ENCODE peak calls at places on chromosome 13, in eight cellular contexts. H, Q, Z, K, E, B, X and C are unnamed samples. For H3K4me1, the result is how much of the 10 kb centered on the place peaks cover.

GRCh38 chr13:26051231-26052135 is at the start of gene SHISA2:
- DNase-seq in H (peak), E (no peak), X (no peak), K (no peak), B (peak), Z (no peak), Q (no peak), C (peak)

GRCh38 chr13:106028916-106029315 is 506.5 kb downstream of the EFNB2 start:
- DNase-seq in E (no peak), Q (no peak), K (no peak), X (no peak), Z (no peak), B (no peak), H (no peak), C (no peak)

GRCh38 chr13:19781526-19781925 is 1.2 kb downstream of the PSPC1 start:
- DNase-seq in Q (no peak), E (no peak), Z (no peak), X (no peak), H (no peak), K (peak), B (no peak), C (peak)

GRCh38 chr13:98942997-98943396 is 34.9 kb downstream of the DOCK9 start:
- DNase-seq in K (no peak), X (no peak), Q (no peak), B (no peak), E (no peak), H (no peak), Z (no peak), C (no peak)

GRCh38 chr13:99307247-99307646 is at the start of gene GPR183:
- DNase-seq in K (no peak), E (no peak), B (no peak), Q (no peak), Z (no peak), H (no peak), X (no peak), C (no peak)

GRCh38 chr13:45055198-45055901 is 65.0 kb upstream of the GTF2F2 start:
- DNase-seq in Z (no peak), H (no peak), B (no peak), K (no peak), E (no peak), X (no peak), Q (peak), C (peak)

GRCh38 chr13:101941095-101941777 is 460.6 kb downstream of the FGF14 start:
- DNase-seq in B (no peak), H (no peak), X (no peak), K (no peak), Z (no peak), E (no peak), Q (peak), C (no peak)

GRCh38 chr13:105914637-105915036 is 620.8 kb downstream of the EFNB2 start:
- DNase-seq in K (no peak), B (no peak), E (no peak), H (no peak), Z (no peak), X (no peak), Q (no peak), C (peak)

GRCh38 chr13:42064259-42064658 is 15.8 kb downstream of the DGKH start:
- DNase-seq in K (no peak), E (no peak), Z (no peak), H (no peak), X (no peak), B (no peak), Q (no peak), C (peak)

GRCh38 chr13:46831588-46832194 is 34.7 kb upstream of the ESD start:
- DNase-seq in Q (no peak), B (no peak), E (no peak), H (no peak), Z (no peak), K (no peak), X (no peak), C (no peak)

GRCh38 chr13:39350461-39350881 is 252.5 kb downstream of the LHFPL6 start:
- DNase-seq in Q (no peak), X (no peak), Z (no peak), H (peak), B (no peak), K (no peak), E (no peak), C (peak)

GRCh38 chr13:98821372-98822237 is 69.1 kb upstream of the SLC15A1 start:
- DNase-seq in Q (no peak), B (no peak), K (peak), Z (no peak), H (no peak), X (no peak), E (no peak), C (no peak)

GRCh38 chr13:86051134-86052103 is 252.2 kb upstream of the SLITRK6 start:
- DNase-seq in E (no peak), H (no peak), Q (peak), Z (no peak), K (no peak), X (no peak), B (no peak), C (no peak)

GRCh38 chr13:39888865-39889810 is 233.7 kb downstream of the COG6 start:
- DNase-seq in X (no peak), E (no peak), Q (peak), B (no peak), Z (no peak), K (no peak), H (no peak), C (peak)

GRCh38 chr13:59960683-59961082 is 203.0 kb downstream of the DIAPH3 start:
- DNase-seq in K (no peak), E (no peak), Q (no peak), H (no peak), B (no peak), Z (no peak), X (no peak), C (no peak)

GRCh38 chr13:49530452-49530851 is 34.7 kb downstream of the PHF11 start:
- DNase-seq in X (no peak), K (no peak), Q (no peak), Z (no peak), B (no peak), E (no peak), H (no peak), C (no peak)

GRCh38 chr13:79614519-79614918 is 133.6 kb downstream of the NDFIP2 start:
- DNase-seq in B (no peak), X (no peak), K (no peak), Z (no peak), E (no peak), H (no peak), Q (no peak), C (no peak)

GRCh38 chr13:45861352-45861751 is 9.8 kb upstream of the SIAH3 start:
- DNase-seq in Q (no peak), H (no peak), Z (no peak), B (no peak), E (no peak), X (no peak), K (no peak), C (peak)

GRCh38 chr13:99465454-99465853 is 35.8 kb upstream of the TM9SF2 start:
- DNase-seq in Z (no peak), H (no peak), K (no peak), X (no peak), E (no peak), B (no peak), Q (no peak), C (no peak)

GRCh38 chr13:45521292-45521691 is 56.6 kb downstream of the COG3 start:
- DNase-seq in Z (no peak), Q (no peak), H (no peak), E (no peak), B (no peak), K (peak), X (no peak), C (no peak)

GRCh38 chr13:36567485-36567884 is 106.3 kb upstream of the SERTM1 start:
- DNase-seq in Z (no peak), E (no peak), Q (no peak), X (no peak), B (no peak), H (no peak), K (no peak), C (no peak)

GRCh38 chr13:100544866-100545683 is 43.5 kb downstream of the GGACT start:
- DNase-seq in H (peak), X (no peak), K (no peak), Q (no peak), B (peak), Z (no peak), E (no peak), C (peak)

GRCh38 chr13:100987993-100988392 is 313.4 kb upstream of the TMTC4 start:
- DNase-seq in B (no peak), Z (no peak), X (no peak), Q (no peak), K (no peak), H (no peak), E (no peak), C (peak)

GRCh38 chr13:48448963-48449614 is 36.2 kb upstream of the LPAR6 start:
- DNase-seq in X (no peak), Q (no peak), K (no peak), E (no peak), H (no peak), B (no peak), Z (no peak), C (no peak)

GRCh38 chr13:85828094-85828684 is 29.0 kb upstream of the SLITRK6 start:
- DNase-seq in E (no peak), Q (no peak), B (no peak), K (no peak), H (no peak), Z (no peak), X (no peak), C (no peak)

GRCh38 chr13:36736119-36736726 is 62.4 kb downstream of the SERTM1 start:
- DNase-seq in X (no peak), H (no peak), B (no peak), Z (peak), E (peak), K (no peak), Q (no peak), C (peak)

GRCh38 chr13:44088911-44089851 is 209.5 kb downstream of the LACC1 start:
- DNase-seq in E (no peak), B (no peak), K (no peak), Z (no peak), Q (no peak), H (no peak), X (no peak), C (no peak)

GRCh38 chr13:79492313-79492798 is 11.4 kb downstream of the NDFIP2 start:
- DNase-seq in H (no peak), K (no peak), B (no peak), X (no peak), Q (no peak), Z (no peak), E (no peak), C (no peak)

GRCh38 chr13:45102136-45102802 is 18.0 kb upstream of the GTF2F2 start:
- DNase-seq in X (no peak), E (no peak), H (no peak), B (no peak), K (no peak), Q (no peak), Z (no peak), C (peak)

GRCh38 chr13:59673301-59673700 is 490.4 kb downstream of the DIAPH3 start:
- DNase-seq in K (no peak), Z (no peak), X (no peak), E (no peak), B (no peak), H (no peak), Q (no peak), C (no peak)

GRCh38 chr13:99681695-99682094 is 180.4 kb downstream of the TM9SF2 start:
- DNase-seq in X (no peak), K (no peak), H (no peak), Q (peak), E (no peak), Z (no peak), B (no peak), C (no peak)

GRCh38 chr13:45473627-45474026 is 8.9 kb downstream of the COG3 start:
- DNase-seq in Z (no peak), X (no peak), Q (no peak), E (no peak), K (peak), H (no peak), B (no peak), C (no peak)

GRCh38 chr13:46303743-46304385 is 83.2 kb downstream of the RUBCNL start:
- DNase-seq in H (no peak), Z (no peak), E (no peak), Q (no peak), X (no peak), B (no peak), K (no peak), C (no peak)

DNA sequence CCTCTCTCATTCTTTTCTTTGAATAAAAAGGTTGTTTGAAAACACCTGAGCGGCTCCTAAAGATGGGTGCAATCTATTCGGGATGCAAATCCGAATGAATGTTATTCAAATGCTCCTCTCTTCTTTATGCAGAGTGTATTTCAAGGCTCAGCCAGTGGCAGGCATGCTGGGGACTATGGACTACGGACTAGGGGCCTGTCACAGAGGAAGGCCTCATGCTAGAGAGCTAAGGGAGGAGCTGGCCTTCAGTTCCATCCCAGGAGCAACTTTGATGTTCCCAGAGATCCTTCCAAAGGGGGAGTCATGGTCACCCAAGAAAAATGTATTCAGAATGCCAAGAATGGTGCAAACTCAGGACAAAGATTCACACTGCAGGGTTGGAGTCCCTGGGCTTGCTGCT is 9.3 kb downstream of the ALOX5AP start:
- DNase-seq in Z (no peak), Q (no peak), B (no peak), K (no peak), E (no peak), X (no peak), H (no peak), C (no peak)
- H3K4me1 ChIP-seq in Z (under half), Q (under half), B (under half), K (half or more), E (under half), X (under half), H (under half), C (under half)

GRCh38 chr13:76822691-76823267 is 63.4 kb downstream of the KCTD12 start:
- DNase-seq in B (no peak), Z (no peak), Q (no peak), H (no peak), E (no peak), K (no peak), X (no peak), C (no peak)
- TF ChIP-seq CTCF in B (no peak), Z (no peak), Q (peak), H (no peak), E (no peak), K (peak), X (peak), C (peak)

DNA sequence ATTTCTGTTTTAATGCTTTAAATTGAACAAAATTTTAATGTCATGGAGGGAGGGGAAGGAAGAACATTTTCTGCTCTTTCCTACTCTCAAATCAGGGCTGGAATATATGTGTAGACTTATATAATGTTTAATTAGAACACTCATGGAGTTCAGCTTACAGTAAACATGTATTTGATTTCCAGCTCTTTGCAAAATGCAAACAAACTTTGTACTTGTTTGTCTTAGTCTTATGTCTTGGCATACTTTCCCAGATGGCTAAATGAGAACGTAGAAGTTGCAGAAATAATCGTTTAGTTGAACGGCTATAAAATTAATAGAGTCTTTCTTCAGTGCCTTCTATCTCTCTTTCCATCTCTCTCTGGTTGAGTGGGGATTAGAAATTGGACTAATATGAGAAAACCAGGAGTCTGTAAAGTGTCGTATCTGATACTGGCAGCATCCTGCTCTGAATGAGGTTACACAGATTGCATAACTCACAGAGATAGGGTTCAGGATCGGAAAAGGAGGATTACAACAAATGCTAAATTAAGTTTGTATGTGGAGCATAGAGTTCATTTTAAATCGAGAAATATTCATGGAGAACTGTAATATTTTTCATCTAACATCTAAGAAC is 82.3 kb downstream of the FGF9 start:
- DNase-seq in Z (no peak), B (no peak), K (no peak), H (no peak), Q (no peak), X (no peak), E (no peak), C (no peak)
- H3K4me1 ChIP-seq in Z (under half), B (under half), K (under half), H (under half), Q (under half), X (under half), E (under half), C (under half)

GRCh38 chr13:62510906-62511655 is 1095.4 kb upstream of the PCDH20 start:
- DNase-seq in B (no peak), K (no peak), Z (no peak), E (no peak), H (no peak), X (no peak), Q (no peak), C (no peak)

GRCh38 chr13:62512194-62513141 is 1096.8 kb upstream of the PCDH20 start:
- DNase-seq in Z (no peak), E (no peak), X (no peak), H (no peak), Q (no peak), K (peak), B (no peak), C (peak)
- TF ChIP-seq CTCF in Z (no peak), E (no peak), X (no peak), H (no peak), Q (peak), K (peak), B (peak), C (peak)

GRCh38 chr13:73973156-73973555 is 161.0 kb downstream of the KLF12 start:
- DNase-seq in E (no peak), X (no peak), H (no peak), K (no peak), Q (no peak), Z (no peak), B (no peak), C (no peak)
- H3K4me1 ChIP-seq in E (under half), X (under half), H (under half), K (under half), Q (under half), Z (under half), B (under half), C (under half)

GRCh38 chr13:71249031-71249430 is 618.0 kb downstream of the DACH1 start:
- DNase-seq in Q (no peak), K (no peak), E (no peak), B (no peak), Z (no peak), H (no peak), X (no peak), C (no peak)

GRCh38 chr13:71255633-71256032 is 611.4 kb downstream of the DACH1 start:
- DNase-seq in Z (no peak), Q (no peak), H (no peak), E (no peak), K (no peak), X (no peak), B (no peak), C (no peak)

GRCh38 chr13:71260246-71260645 is 606.8 kb downstream of the DACH1 start:
- DNase-seq in Z (no peak), Q (no peak), B (no peak), E (no peak), H (no peak), X (no peak), K (no peak), C (no peak)

GRCh38 chr13:71252191-71252704 is 614.8 kb downstream of the DACH1 start:
- DNase-seq in H (no peak), K (no peak), B (no peak), E (no peak), Q (no peak), X (no peak), Z (no peak), C (no peak)

GRCh38 chr13:71254384-71254783 is 612.6 kb downstream of the DACH1 start:
- DNase-seq in Q (no peak), X (no peak), K (no peak), B (no peak), Z (no peak), H (no peak), E (no peak), C (no peak)
- TF ChIP-seq CTCF in Q (no peak), X (no peak), K (no peak), B (no peak), Z (no peak), H (no peak), E (no peak), C (no peak)

GRCh38 chr13:37777676-37778075 is 91.9 kb downstream of the TRPC4 start:
- DNase-seq in Z (no peak), H (no peak), B (no peak), K (no peak), X (no peak), Q (no peak), E (no peak), C (no peak)

GRCh38 chr13:37775871-37776270 is 93.7 kb downstream of the TRPC4 start:
- DNase-seq in B (no peak), Z (no peak), Q (no peak), K (no peak), E (no peak), X (no peak), H (no peak), C (no peak)
- H3K4me1 ChIP-seq in B (under half), Z (under half), Q (under half), K (under half), E (under half), X (under half), H (under half), C (under half)